ENCODE peak calls at places on chromosomes 1 and 21, in six cellular contexts. Q is GM12878, H is A549, U is IMR-90, M is SK-N-SH, A is HepG2. X is an unnamed sample.

GRCh38 chr1:223230161-223230881 is 87.3 kb upstream of the TLR5 start:
- DNase-seq in Q (no peak), H (no peak), U (peak), M (no peak), A (no peak), X (no peak)

GRCh38 chr1:58154256-58154655 is 392.3 kb downstream of the OMA1 start:
- DNase-seq in Q (no peak), H (no peak), U (no peak), M (no peak), A (no peak), X (no peak)

GRCh38 chr1:162590686-162591085 is 29.2 kb downstream of the UAP1 start:
- DNase-seq in Q (no peak), H (no peak), U (no peak), M (no peak), A (no peak), X (no peak)

GRCh38 chr21:35368326-35368725 is 319.2 kb upstream of the RUNX1 start:
- DNase-seq in Q (no peak), H (no peak), U (no peak), M (no peak), A (no peak), X (no peak)

GRCh38 chr1:218498061-218498938 is 153.2 kb downstream of the TGFB2 start:
- DNase-seq in Q (no peak), H (peak), U (peak), M (no peak), A (no peak), X (no peak)

GRCh38 chr1:67948155-67949075 is 102.0 kb downstream of the DIRAS3 start:
- DNase-seq in Q (no peak), H (peak), U (peak), M (no peak), A (no peak), X (no peak)

GRCh38 chr1:201614262-201615015 is 75.5 kb downstream of the NAV1 start:
- DNase-seq in Q (no peak), H (no peak), U (peak), M (no peak), A (no peak), X (peak)

GRCh38 chr1:101540161-101540560 is 303.3 kb downstream of the S1PR1 start:
- DNase-seq in Q (no peak), H (no peak), U (no peak), M (no peak), A (no peak), X (no peak)

GRCh38 chr21:43827015-43827611 is 37.7 kb downstream of the RRP1 start:
- DNase-seq in Q (no peak), H (peak), U (peak), M (no peak), A (no peak), X (no peak)

GRCh38 chr1:99919221-99919620 is 50.6 kb upstream of the SLC35A3 start:
- DNase-seq in Q (no peak), H (no peak), U (no peak), M (no peak), A (no peak), X (no peak)

GRCh38 chr1:61481313-61481712 is 243.6 kb downstream of the TM2D1 start:
- DNase-seq in Q (no peak), H (peak), U (no peak), M (no peak), A (no peak), X (no peak)

GRCh38 chr1:247007511-247008405 is at the start of gene ZNF695:
- DNase-seq in Q (peak), H (peak), U (peak), M (peak), A (peak), X (peak)

GRCh38 chr1:88801575-88802208 is 89.7 kb downstream of the GTF2B start:
- DNase-seq in Q (peak), H (peak), U (peak), M (no peak), A (no peak), X (no peak)

GRCh38 chr1:174626031-174627020 is 178.6 kb downstream of the GPR52 start:
- DNase-seq in Q (no peak), H (no peak), U (peak), M (no peak), A (no peak), X (no peak)

GRCh38 chr1:183247066-183247465 is 61.0 kb downstream of the LAMC2 start:
- DNase-seq in Q (no peak), H (no peak), U (no peak), M (no peak), A (no peak), X (no peak)

GRCh38 chr21:14759285-14759684 is 213.2 kb upstream of the SAMSN1 start:
- DNase-seq in Q (no peak), H (no peak), U (no peak), M (no peak), A (no peak), X (no peak)

GRCh38 chr1:2442676-2443075 is 30.3 kb upstream of the PEX10 start:
- DNase-seq in Q (no peak), H (no peak), U (no peak), M (no peak), A (no peak), X (no peak)

GRCh38 chr1:213032651-213033050 is 17.0 kb upstream of the ANGEL2 start:
- DNase-seq in Q (no peak), H (no peak), U (no peak), M (no peak), A (no peak), X (no peak)

GRCh38 chr21:43306391-43306790 is 120.5 kb downstream of the SIK1 start:
- DNase-seq in Q (no peak), H (no peak), U (no peak), M (no peak), A (no peak), X (no peak)

GRCh38 chr1:201718346-201719202 is 110.4 kb upstream of the IPO9 start:
- DNase-seq in Q (no peak), H (peak), U (no peak), M (no peak), A (no peak), X (peak)

GRCh38 chr1:89475269-89475668 is 49.4 kb upstream of the LRRC8B start:
- DNase-seq in Q (no peak), H (no peak), U (no peak), M (no peak), A (no peak), X (no peak)

GRCh38 chr1:43419627-43420425 is 30.1 kb downstream of the SZT2 start:
- DNase-seq in Q (no peak), H (no peak), U (no peak), M (no peak), A (no peak), X (no peak)

GRCh38 chr1:218454700-218455282 is 109.7 kb downstream of the TGFB2 start:
- DNase-seq in Q (no peak), H (no peak), U (no peak), M (no peak), A (no peak), X (no peak)

GRCh38 chr1:52651904-52652303 is 18.9 kb downstream of the SHISAL2A start:
- DNase-seq in Q (no peak), H (no peak), U (no peak), M (no peak), A (peak), X (no peak)

GRCh38 chr1:15056515-15057285 is 96.8 kb upstream of the TMEM51 start:
- DNase-seq in Q (no peak), H (no peak), U (peak), M (peak), A (no peak), X (no peak)

GRCh38 chr1:109248797-109249629 is at the start of gene CELSR2:
- DNase-seq in Q (no peak), H (peak), U (peak), M (peak), A (peak), X (peak)

GRCh38 chr1:228105996-228106799 is 2.9 kb downstream of the MRPL55 start:
- DNase-seq in Q (no peak), H (no peak), U (no peak), M (no peak), A (no peak), X (no peak)
- TF ChIP-seq SMC3 in Q (no peak), H (no peak), U (no peak), M (no peak), A (no peak), X (no peak)

GRCh38 chr1:54970901-54971300 is 9.5 kb upstream of the TMEM61 start:
- DNase-seq in Q (no peak), H (no peak), U (no peak), M (no peak), A (no peak), X (no peak)
- TF ChIP-seq SMC3 in Q (no peak), H (no peak), U (no peak), M (no peak), A (no peak), X (no peak)

DNA sequence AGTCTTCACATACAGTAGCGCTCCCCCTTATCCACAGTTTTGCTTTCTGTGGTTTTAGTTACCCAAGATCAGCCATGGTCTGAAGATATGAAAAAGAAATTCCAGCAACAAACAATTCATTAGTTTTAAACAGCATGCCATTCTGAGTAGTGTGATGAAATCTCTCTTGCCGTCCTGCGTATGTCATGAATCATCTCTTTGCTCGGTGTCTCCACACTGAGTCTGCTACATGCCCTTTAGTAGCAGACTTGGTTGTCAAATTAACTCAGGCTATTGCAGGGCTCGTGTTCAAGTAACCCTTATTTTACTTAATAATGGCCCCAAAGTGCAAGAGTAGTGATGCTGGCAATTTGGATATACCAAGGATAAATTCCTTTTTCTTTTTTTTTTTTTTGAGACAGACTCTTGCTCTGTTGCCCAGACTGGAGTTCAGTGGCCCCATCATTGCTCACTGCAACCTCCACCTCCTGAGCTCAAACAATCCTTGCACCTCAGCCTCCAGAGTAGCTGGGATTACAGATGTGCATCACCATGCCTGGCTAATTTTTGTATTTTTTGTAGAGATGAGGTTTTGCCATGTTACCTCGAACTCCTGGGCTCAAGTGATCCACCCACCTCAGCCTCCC is 22.6 kb downstream of the PHACTR4 start:
- DNase-seq in Q (no peak), H (peak), U (peak), M (no peak), A (no peak), X (peak)
- TF ChIP-seq SMC3 in Q (no peak), H (no peak), U (no peak), M (no peak), A (no peak), X (no peak)

DNA sequence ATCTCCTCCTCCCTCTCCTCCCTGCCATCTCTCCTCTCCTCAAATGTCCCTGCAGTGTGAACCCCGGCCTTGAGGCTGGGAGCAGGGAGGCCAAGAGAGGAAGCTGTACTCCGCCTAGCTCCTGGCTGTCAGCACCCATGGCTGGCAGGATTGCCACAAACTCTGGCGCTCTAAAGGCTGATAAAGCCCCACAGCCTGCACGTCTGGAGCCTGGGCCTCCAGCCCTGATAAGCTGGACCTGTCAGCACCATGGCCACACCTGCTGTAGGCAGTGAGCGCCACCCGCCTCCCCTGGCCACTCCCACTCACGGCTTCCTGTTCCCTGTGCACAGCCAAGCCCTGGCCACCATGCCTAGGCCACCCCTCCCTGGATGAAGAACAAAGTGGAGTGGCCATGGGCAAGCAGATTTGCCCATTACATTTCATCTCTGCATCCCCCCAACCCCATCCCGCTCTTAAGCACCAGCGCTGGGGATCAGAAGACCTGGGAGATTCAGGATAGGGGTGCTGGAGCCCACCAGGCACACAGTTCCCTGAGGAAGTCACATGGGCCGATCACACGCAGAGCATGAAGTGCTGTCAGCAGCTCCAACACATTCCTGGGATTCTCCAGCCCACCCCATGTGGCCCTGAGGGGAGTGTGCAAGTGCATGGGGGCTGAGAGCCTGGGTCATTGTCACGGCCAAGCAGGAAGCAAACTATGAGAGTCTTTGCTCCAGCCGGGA is 24.2 kb upstream of the NPPB start:
- DNase-seq in Q (no peak), H (no peak), U (no peak), M (peak), A (peak), X (peak)
- TF ChIP-seq SMC3 in Q (no peak), H (no peak), U (no peak), M (no peak), A (no peak), X (peak)

GRCh38 chr1:167599839-167600581 is 30.0 kb upstream of the RCSD1 start:
- DNase-seq in Q (peak), H (peak), U (peak), M (peak), A (peak), X (peak)
- TF ChIP-seq SMC3 in Q (peak), H (peak), U (peak), M (peak), A (peak), X (peak)

GRCh38 chr1:26158271-26159112 is at the start of gene FAM110D:
- DNase-seq in Q (no peak), H (no peak), U (no peak), M (no peak), A (no peak), X (no peak)

GRCh38 chr1:26162220-26162703 is 3.4 kb downstream of the FAM110D start:
- DNase-seq in Q (no peak), H (no peak), U (no peak), M (no peak), A (no peak), X (no peak)

GRCh38 chr1:26159113-26160039 is 497 bp downstream of the FAM110D start:
- DNase-seq in Q (no peak), H (no peak), U (no peak), M (no peak), A (no peak), X (no peak)

GRCh38 chr1:26161408-26162219 is 2.7 kb downstream of the FAM110D start:
- DNase-seq in Q (no peak), H (peak), U (peak), M (peak), A (no peak), X (peak)

GRCh38 chr1:26160527-26161407 is 1.9 kb downstream of the FAM110D start:
- DNase-seq in Q (no peak), H (no peak), U (no peak), M (no peak), A (no peak), X (no peak)
- TF ChIP-seq SMC3 in Q (no peak), H (no peak), U (no peak), M (no peak), A (no peak), X (no peak)

X was measured in K562.